ENCODE peak calls at places on chromosomes 1 and 21, in seven cellular contexts. M, K, H, O, J, R and T are unnamed samples.

GRCh38 chr21:16438761-16439160 is 709.0 kb downstream of the USP25 start:
- DNase-seq in M (no peak), K (no peak), H (no peak), O (no peak), J (no peak), R (no peak), T (no peak)

GRCh38 chr1:54798769-54799641 is 2.1 kb downstream of the TTC22 start:
- DNase-seq in M (peak; percentile 77), K (no peak), H (no peak), O (no peak), J (peak; percentile 47), R (no peak), T (no peak)

GRCh38 chr1:220708244-220708643 is 18.1 kb downstream of the C1orf115 start:
- DNase-seq in M (no peak), K (no peak), H (no peak), O (no peak), J (no peak), R (no peak), T (no peak)

GRCh38 chr1:151881479-151881878 is 27.8 kb downstream of the THEM4 start:
- DNase-seq in M (no peak), K (no peak), H (no peak), O (peak; percentile 23), J (no peak), R (no peak), T (no peak)

GRCh38 chr1:107787299-107787698 is 177.7 kb downstream of the VAV3 start:
- DNase-seq in M (no peak), K (no peak), H (no peak), O (no peak), J (no peak), R (no peak), T (no peak)

GRCh38 chr1:57839067-57839466 is 415.2 kb upstream of the DAB1 start:
- DNase-seq in M (no peak), K (no peak), H (no peak), O (no peak), J (no peak), R (no peak), T (no peak)

GRCh38 chr1:42784946-42785693 is at the start of gene TMEM269:
- DNase-seq in M (peak; percentile 13), K (no peak), H (no peak), O (no peak), J (peak; percentile 20), R (no peak), T (no peak)

GRCh38 chr1:111732718-111733117 is 6.5 kb downstream of the INKA2 start:
- DNase-seq in M (no peak), K (no peak), H (no peak), O (no peak), J (no peak), R (no peak), T (no peak)

GRCh38 chr1:19811206-19811851 is 3.8 kb downstream of the RNF186 start:
- DNase-seq in M (peak; percentile 66), K (peak; percentile 39), H (no peak), O (peak; percentile 47), J (peak; percentile 76), R (no peak), T (no peak)

GRCh38 chr1:115873184-115873583 is 32.3 kb upstream of the NHLH2 start:
- DNase-seq in M (no peak), K (no peak), H (no peak), O (no peak), J (no peak), R (no peak), T (no peak)

GRCh38 chr1:37673920-37674319 is 18.4 kb upstream of the CDCA8 start:
- DNase-seq in M (no peak), K (no peak), H (no peak), O (no peak), J (no peak), R (no peak), T (no peak)

GRCh38 chr1:911875-912739 is 11.6 kb upstream of the SAMD11 start:
- DNase-seq in M (no peak), K (no peak), H (no peak), O (no peak), J (no peak), R (no peak), T (no peak)

GRCh38 chr1:31299365-31299764 is 2.5 kb downstream of the ZCCHC17 start:
- DNase-seq in M (no peak), K (no peak), H (no peak), O (peak; percentile 66), J (no peak), R (no peak), T (no peak)

GRCh38 chr21:34179204-34179935 is 106.0 kb downstream of the MRPS6 start:
- DNase-seq in M (no peak), K (no peak), H (no peak), O (no peak), J (no peak), R (no peak), T (no peak)

GRCh38 chr1:71521655-71522264 is 440.9 kb upstream of the ZRANB2 start:
- DNase-seq in M (peak; percentile 58), K (peak; percentile 59), H (peak; percentile 11), O (peak; percentile 70), J (peak; percentile 16), R (no peak), T (peak; percentile 49)

GRCh38 chr1:94725566-94725965 is 94.6 kb upstream of the SLC44A3 start:
- DNase-seq in M (no peak), K (no peak), H (no peak), O (peak; percentile 11), J (no peak), R (no peak), T (no peak)

GRCh38 chr1:18831656-18832055 is 27.8 kb downstream of the TAS1R2 start:
- DNase-seq in M (no peak), K (no peak), H (no peak), O (no peak), J (no peak), R (no peak), T (no peak)

GRCh38 chr21:42338730-42339715 is 11.8 kb downstream of the TFF2 start:
- DNase-seq in M (no peak), K (no peak), H (no peak), O (no peak), J (no peak), R (no peak), T (no peak)

GRCh38 chr1:175887981-175888428 is 144.6 kb upstream of the TNR start:
- DNase-seq in M (peak; percentile 57), K (peak; percentile 85), H (no peak), O (peak; percentile 43), J (peak; percentile 66), R (no peak), T (peak; percentile 20)

GRCh38 chr1:157084720-157085119 is 14.9 kb downstream of the ETV3L start:
- DNase-seq in M (no peak), K (no peak), H (no peak), O (no peak), J (no peak), R (no peak), T (no peak)

GRCh38 chr1:76998582-76999189 is 131.4 kb downstream of the ST6GALNAC5 start:
- DNase-seq in M (no peak), K (no peak), H (peak; percentile 8), O (peak; percentile 96), J (no peak), R (no peak), T (no peak)

GRCh38 chr21:19237603-19238002 is 834.0 kb upstream of the TMPRSS15 start:
- DNase-seq in M (no peak), K (no peak), H (no peak), O (no peak), J (no peak), R (no peak), T (no peak)

GRCh38 chr1:59186656-59187055 is 110.2 kb upstream of the FGGY start:
- DNase-seq in M (no peak), K (no peak), H (peak; percentile 67), O (no peak), J (no peak), R (no peak), T (no peak)

GRCh38 chr1:225700164-225700740 is 47.3 kb upstream of the ENAH start:
- DNase-seq in M (no peak), K (no peak), H (peak; percentile 92), O (peak; percentile 99), J (no peak), R (no peak), T (no peak)

GRCh38 chr1:90779573-90779972 is 62.5 kb upstream of the BARHL2 start:
- DNase-seq in M (no peak), K (no peak), H (no peak), O (no peak), J (no peak), R (no peak), T (no peak)

GRCh38 chr1:240691521-240692338 is 79.8 kb upstream of the GREM2 start:
- DNase-seq in M (peak; percentile 19), K (peak; percentile 70), H (no peak), O (peak; percentile 78), J (no peak), R (no peak), T (peak; percentile 29)
- TF ChIP-seq CTCF in M (peak; percentile 66), K (peak; percentile 25), H (peak; percentile 98), O (peak; percentile 92), J (peak; percentile 37), R (no peak), T (peak; percentile 68)

GRCh38 chr1:49200738-49201137 is 424.0 kb upstream of the BEND5 start:
- DNase-seq in M (no peak), K (no peak), H (no peak), O (no peak), J (no peak), R (no peak), T (no peak)

GRCh38 chr1:49199564-49199963 is 422.9 kb upstream of the BEND5 start:
- DNase-seq in M (no peak), K (no peak), H (no peak), O (no peak), J (no peak), R (no peak), T (no peak)

DNA sequence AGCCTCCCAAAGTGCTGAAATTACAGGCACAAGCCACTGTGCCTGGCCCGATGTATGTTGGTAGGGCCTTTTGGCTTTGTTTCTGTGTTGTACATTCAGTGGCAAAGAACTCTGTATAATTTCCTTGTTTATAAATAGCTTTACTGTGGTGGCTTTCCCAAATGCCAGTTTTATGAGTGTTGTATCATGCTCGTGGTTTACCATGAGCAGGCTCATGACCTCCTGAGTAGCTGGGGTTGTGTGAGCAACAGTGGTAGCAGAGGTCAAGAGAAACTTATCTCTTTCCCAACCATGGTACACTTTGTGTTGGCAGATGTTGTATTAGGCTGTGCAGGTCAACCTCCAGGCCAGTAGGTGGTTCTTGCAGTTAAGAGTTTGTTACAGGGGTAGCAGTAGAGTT is 420.4 kb upstream of the BEND5 start:
- DNase-seq in M (no peak), K (no peak), H (no peak), O (peak; percentile 60), J (no peak), R (no peak), T (no peak)
- H3K9me3 ChIP-seq in M (peaks cover under 1% of the 10 kb centered on the region), K (no peaks in the 10 kb centered on the region), H (peaks cover 25% of the 10 kb centered on the region), O (peaks cover 9% of the 10 kb centered on the region), J (peaks cover 8% of the 10 kb centered on the region), R (no peaks in the 10 kb centered on the region), T (no peaks in the 10 kb centered on the region)

GRCh38 chr1:17359031-17359430 is 13.0 kb upstream of the PADI6 start:
- DNase-seq in M (no peak), K (no peak), H (no peak), O (no peak), J (no peak), R (no peak), T (no peak)
- TF ChIP-seq CTCF in M (no peak), K (no peak), H (no peak), O (no peak), J (no peak), R (no peak), T (no peak)

GRCh38 chr1:49363628-49364027 is 586.9 kb upstream of the BEND5 start:
- DNase-seq in M (no peak), K (no peak), H (no peak), O (peak; percentile 60), J (no peak), R (no peak), T (no peak)

GRCh38 chr1:49364676-49365075 is 588.0 kb upstream of the BEND5 start:
- DNase-seq in M (no peak), K (no peak), H (no peak), O (peak; percentile 89), J (no peak), R (no peak), T (no peak)
- H3K9me3 ChIP-seq in M (no peaks in the 10 kb centered on the region), K (no peaks in the 10 kb centered on the region), H (peaks cover 11% of the 10 kb centered on the region), O (no peaks in the 10 kb centered on the region), J (no peaks in the 10 kb centered on the region), R (no peaks in the 10 kb centered on the region), T (no peaks in the 10 kb centered on the region)